ENCODE peak calls at places on chromosomes 7 and 10, in six cellular contexts. C is colonic mucosa, W is mesothelial cell of epicardium, P is heart right ventricle, F is H9, U is A549. M is an unnamed sample.
A peak's percentile ranks its signal among the peaks of the same experiment; 100 is the strongest.

GRCh38 chr10:98463976-98464754 is 17.4 kb upstream of the HPS1 start:
- DNase-seq in U (peak; percentile 14), P (no peak), C (no peak), F (no peak), W (no peak), M (no peak)

GRCh38 chr7:94301024-94301588 is 93.6 kb upstream of the COL1A2 start:
- DNase-seq in P (peak; percentile 65), W (peak; percentile 45), F (peak; percentile 86), U (peak; percentile 95), C (peak; percentile 51), M (no peak)

GRCh38 chr10:86373251-86373650 is 6.7 kb upstream of the GRID1 start:
- DNase-seq in P (no peak), C (no peak), F (no peak), W (peak; percentile 34), U (no peak), M (no peak)

GRCh38 chr7:71708710-71709109 is 576.8 kb downstream of the GALNT17 start:
- DNase-seq in U (no peak), P (no peak), C (no peak), W (no peak), F (no peak), M (no peak)

GRCh38 chr10:104527013-104527412 is 114.1 kb upstream of the SORCS3 start:
- DNase-seq in C (no peak), U (no peak), P (no peak), W (no peak), F (no peak), M (no peak)

GRCh38 chr10:31075434-31075833 is 43.8 kb upstream of the ZNF438 start:
- DNase-seq in W (no peak), P (no peak), U (peak; percentile 14), F (no peak), C (no peak), M (no peak)

GRCh38 chr7:151856516-151856915 is 20.4 kb downstream of the PRKAG2 start:
- DNase-seq in U (no peak), F (no peak), C (no peak), P (no peak), W (no peak), M (no peak)

GRCh38 chr7:27364344-27364758 is 121.7 kb downstream of the EVX1 start:
- DNase-seq in C (peak; percentile 42), P (peak; percentile 37), U (no peak), W (no peak), F (no peak), M (no peak)

GRCh38 chr7:50631100-50631499 is 65.9 kb upstream of the DDC start:
- DNase-seq in C (no peak), F (no peak), W (no peak), U (no peak), P (no peak), M (no peak)

GRCh38 chr7:50633414-50633710 is 68.2 kb upstream of the DDC start:
- DNase-seq in F (no peak), U (no peak), W (no peak), C (no peak), P (no peak), M (no peak)

GRCh38 chr7:50631639-50632038 is 66.4 kb upstream of the DDC start:
- DNase-seq in P (no peak), F (no peak), C (no peak), U (no peak), W (no peak), M (no peak)

GRCh38 chr7:50634378-50634777 is 69.2 kb upstream of the DDC start:
- DNase-seq in U (no peak), F (no peak), W (no peak), P (no peak), C (no peak), M (no peak)

GRCh38 chr7:50632561-50633413 is 67.6 kb upstream of the DDC start:
- DNase-seq in W (peak; percentile 58), U (peak; percentile 48), F (peak; percentile 78), P (no peak), C (peak; percentile 66), M (peak; percentile 55)
- TF ChIP-seq CTCF in W (peak; percentile 86), U (peak; percentile 61), F (peak; percentile 92), P (peak; percentile 61), C (peak; percentile 88), M (peak; percentile 89)

GRCh38 chr7:104267701-104268368 is 60.0 kb upstream of the ORC5 start:
- DNase-seq in F (no peak), U (peak; percentile 4), P (no peak), C (no peak), W (no peak), M (no peak)
- TF ChIP-seq CTCF in F (peak; percentile 52), U (peak; percentile 32), P (peak; percentile 39), C (no peak), W (peak; percentile 46), M (peak; percentile 42)

GRCh38 chr7:105584165-105584564 is 2.9 kb upstream of the EFCAB10 start:
- DNase-seq in U (no peak), F (no peak), P (no peak), W (no peak), C (no peak), M (no peak)

GRCh38 chr7:105580022-105580740 is 1.1 kb downstream of the EFCAB10 start:
- DNase-seq in C (no peak), W (no peak), U (peak; percentile 62), P (no peak), F (no peak), M (no peak)

GRCh38 chr7:105578496-105578895 is 2.8 kb downstream of the EFCAB10 start:
- DNase-seq in U (no peak), W (no peak), P (no peak), F (no peak), C (no peak), M (no peak)

GRCh38 chr7:105583061-105583460 is 1.8 kb upstream of the EFCAB10 start:
- DNase-seq in W (no peak), U (no peak), C (no peak), P (no peak), F (no peak), M (no peak)

DNA sequence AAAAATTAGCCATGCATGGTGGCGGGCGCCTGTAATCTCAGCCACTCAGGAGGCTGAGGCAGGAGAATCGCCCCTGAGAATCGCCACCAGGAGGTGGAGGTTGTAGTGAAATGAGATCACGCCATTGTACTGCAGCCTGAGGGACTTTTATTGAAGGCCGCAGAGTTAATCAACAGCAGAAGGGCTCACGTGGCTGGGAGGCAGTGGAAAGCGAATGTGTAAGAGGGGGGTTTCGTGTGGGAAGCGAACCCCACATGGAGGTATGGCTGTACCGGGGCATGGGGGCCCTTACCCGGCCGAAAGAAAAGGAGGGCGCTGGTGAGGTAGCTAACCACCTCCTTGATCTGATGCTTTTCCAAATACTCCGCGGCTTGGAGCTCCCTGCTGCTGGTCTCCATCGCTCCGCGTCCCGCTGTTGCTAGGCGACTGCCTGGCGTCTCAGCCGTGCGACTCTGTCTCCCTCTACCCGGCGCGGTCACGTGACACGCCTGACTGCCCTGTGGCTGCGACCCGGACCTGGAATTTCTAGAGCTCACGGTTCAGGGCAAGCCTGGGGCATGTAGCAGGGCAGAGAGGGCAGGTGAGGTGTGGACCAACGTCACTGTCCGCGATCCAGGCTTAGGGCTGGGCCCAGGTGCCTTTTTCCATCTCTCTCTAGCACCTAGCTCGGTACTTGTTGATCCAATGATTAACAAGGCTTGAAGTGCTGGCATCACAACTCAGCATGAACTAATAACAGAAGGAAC is at the start of gene EFCAB10:
- DNase-seq in F (peak; percentile 99), C (peak; percentile 64), W (peak; percentile 70), U (peak; percentile 88), P (peak; percentile 14), M (peak; percentile 79)
- TF ChIP-seq CTCF in F (peak; percentile 46), C (no peak), W (no peak), U (peak; percentile 14), P (no peak), M (no peak)

GRCh38 chr7:148503900-148504487 is 86.6 kb upstream of the C7orf33 start:
- DNase-seq in P (no peak), U (peak; percentile 22), W (no peak), C (no peak), F (no peak), M (no peak)
- TF ChIP-seq CTCF in P (peak; percentile 84), U (peak; percentile 77), W (peak; percentile 86), C (peak; percentile 77), F (peak; percentile 90), M (peak; percentile 77)

DNA sequence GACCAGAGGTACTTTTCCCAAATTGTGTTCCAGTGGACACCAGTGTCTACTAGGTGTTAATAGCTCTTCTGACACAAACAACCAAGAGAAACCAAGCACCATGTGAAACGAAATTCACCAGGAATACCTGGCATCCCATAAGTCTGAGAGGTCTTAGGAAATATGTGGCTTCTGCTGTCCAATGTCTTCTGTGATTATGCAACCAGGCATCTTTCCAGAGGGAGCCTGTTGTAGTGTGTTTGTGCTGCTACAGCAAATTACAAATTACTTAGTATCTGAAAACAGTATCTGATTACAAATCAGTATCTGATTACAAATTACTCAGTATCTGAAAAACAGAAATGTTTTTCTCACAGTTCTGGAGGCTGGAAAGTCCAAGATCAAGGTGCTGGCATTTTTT is 133.6 kb upstream of the NPVF start:
- DNase-seq in C (no peak), W (no peak), U (no peak), F (no peak), P (no peak), M (no peak)
- TF ChIP-seq CTCF in C (no peak), W (no peak), U (no peak), F (no peak), P (no peak), M (no peak)